ENCODE peak calls at places on chromosomes 12 and 14, in four cellular contexts. W, A, J and V are unnamed samples. For H3K36me3 and H3K4me1, the result is how much of the 10 kb centered on the place peaks cover.

GRCh38 chr12:124538194-124539082 is 29.0 kb downstream of the NCOR2 start:
- DNase-seq in W (no peak), A (peak), J (no peak), V (no peak)

GRCh38 chr14:104593241-104593701 is 11.3 kb downstream of the TMEM179 start:
- DNase-seq in W (no peak), A (no peak), J (no peak), V (no peak)

GRCh38 chr12:68495666-68496065 is 115.0 kb upstream of the RAP1B start:
- DNase-seq in W (no peak), A (no peak), J (no peak), V (no peak)

GRCh38 chr12:131919366-131920156 is 9.5 kb upstream of the PUS1 start:
- DNase-seq in W (no peak), A (no peak), J (no peak), V (no peak)

GRCh38 chr12:48442191-48442828 is 30.0 kb upstream of the ANP32D start:
- DNase-seq in W (no peak), A (peak), J (no peak), V (no peak)

GRCh38 chr12:130764073-130764472 is 48.0 kb upstream of the RIMBP2 start:
- DNase-seq in W (no peak), A (no peak), J (peak), V (no peak)

GRCh38 chr12:48118491-48118890 is 673 bp upstream of the PFKM start:
- DNase-seq in W (no peak), A (no peak), J (no peak), V (no peak)

GRCh38 chr12:110270125-110270962 is 10.7 kb upstream of the ATP2A2 start:
- DNase-seq in W (no peak), A (peak), J (no peak), V (no peak)

GRCh38 chr14:30129795-30130194 is 202.1 kb upstream of the PRKD1 start:
- DNase-seq in W (peak), A (no peak), J (no peak), V (no peak)

GRCh38 chr12:5518584-5519365 is 86.9 kb downstream of the NTF3 start:
- DNase-seq in W (peak), A (no peak), J (no peak), V (peak)

GRCh38 chr12:120663741-120664140 is 23.2 kb upstream of the MLEC start:
- DNase-seq in W (no peak), A (no peak), J (no peak), V (no peak)

GRCh38 chr12:68451261-68452091 is 119.3 kb upstream of the MDM1 start:
- DNase-seq in W (no peak), A (no peak), J (peak), V (no peak)

DNA sequence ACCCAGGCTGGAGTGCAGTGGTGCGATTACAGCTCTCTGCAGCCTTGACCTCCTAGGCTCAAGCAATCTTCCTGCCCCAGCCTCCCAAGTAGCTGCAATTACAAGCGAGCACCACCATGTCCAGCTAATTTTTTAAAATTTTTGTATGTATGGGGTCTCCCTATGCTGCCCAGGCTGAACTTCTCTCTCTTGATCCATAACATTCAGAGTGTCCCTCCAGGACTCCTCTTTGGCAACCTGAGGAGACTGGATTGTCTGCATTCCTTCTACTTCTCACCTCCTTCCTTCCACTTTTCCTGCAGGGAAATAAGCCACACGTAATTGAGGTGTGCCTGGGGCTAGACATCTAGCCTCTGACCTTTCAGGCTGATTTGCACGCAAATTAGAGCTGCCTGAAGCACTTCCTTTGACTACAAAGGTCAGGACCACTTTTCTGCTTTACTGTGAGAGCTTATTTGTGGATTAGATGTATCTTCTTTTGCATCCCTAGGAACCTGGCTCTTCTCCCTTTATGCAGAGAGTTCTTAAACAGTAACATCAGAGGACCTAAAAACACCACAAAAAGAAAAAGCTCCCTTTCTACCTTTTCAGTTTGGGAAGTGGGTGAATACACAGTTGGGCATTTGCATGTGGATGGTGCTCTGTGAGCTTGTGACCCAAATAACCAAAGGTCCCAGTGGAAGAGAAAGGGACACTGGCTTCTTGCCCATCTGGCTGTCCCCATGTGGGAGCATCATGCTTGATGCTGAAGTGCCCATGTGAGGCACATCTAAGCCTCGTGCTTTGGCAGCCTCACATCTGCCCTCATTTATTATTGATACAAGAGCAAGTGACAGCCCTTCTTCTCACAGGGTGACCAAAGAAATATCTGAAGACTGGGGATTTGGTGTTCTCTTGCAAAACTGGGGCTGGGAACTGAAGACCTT is 33.5 kb downstream of the PYGL start:
- DNase-seq in W (no peak), A (no peak), J (no peak), V (peak)
- H3K36me3 ChIP-seq in W (under half), A (under half), J (under half), V (half or more)

DNA sequence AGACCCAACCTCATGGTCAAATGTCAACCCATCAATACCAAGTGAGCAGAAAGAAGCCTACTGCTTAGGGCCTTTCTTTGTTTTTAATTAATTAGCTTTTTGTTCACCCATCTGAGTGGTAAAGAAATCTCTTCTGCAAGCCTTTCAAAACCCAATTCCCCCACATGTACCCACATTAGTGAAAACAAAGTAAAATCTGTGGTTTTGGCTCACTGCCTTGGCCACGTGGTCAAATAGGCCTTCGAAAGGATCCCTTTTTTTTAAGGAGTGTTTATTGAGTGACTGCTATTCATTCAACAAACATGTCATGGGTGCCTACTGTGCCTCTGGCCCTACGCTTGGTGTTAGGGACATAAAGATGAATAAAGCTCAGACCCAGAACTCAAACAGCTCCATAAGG is 160.1 kb downstream of the NUAK1 start:
- DNase-seq in W (no peak), A (no peak), J (no peak), V (no peak)
- TF ChIP-seq SUZ12 in W (no peak), A (no peak), J (no peak), V (no peak)

GRCh38 chr12:70243510-70244331 is 488 bp downstream of the CNOT2 start:
- DNase-seq in W (peak), A (peak), J (no peak), V (peak)

GRCh38 chr12:70241845-70242244 is 1.4 kb upstream of the CNOT2 start:
- DNase-seq in W (no peak), A (no peak), J (no peak), V (no peak)

GRCh38 chr12:70245458-70245857 is 2.2 kb downstream of the CNOT2 start:
- DNase-seq in W (no peak), A (no peak), J (no peak), V (no peak)

GRCh38 chr12:70240677-70241076 is 2.6 kb upstream of the CNOT2 start:
- DNase-seq in W (no peak), A (no peak), J (no peak), V (no peak)

GRCh38 chr12:70242695-70243509 is at the start of gene CNOT2:
- DNase-seq in W (peak), A (peak), J (peak), V (peak)
- H3K4me1 ChIP-seq in W (under half), A (under half), J (under half), V (under half)

GRCh38 chr12:95859947-95860850 is 1.4 kb downstream of the SNRPF start:
- DNase-seq in W (no peak), A (no peak), J (no peak), V (no peak)
- H3K36me3 ChIP-seq in W (under half), A (under half), J (under half), V (half or more)

GRCh38 chr12:67364228-67364627 is 95.1 kb downstream of the CAND1 start:
- DNase-seq in W (no peak), A (no peak), J (no peak), V (peak)
- TF ChIP-seq SUZ12 in W (no peak), A (no peak), J (no peak), V (no peak)

GRCh38 chr12:2318286-2318685 is 265.5 kb downstream of the CACNA1C start:
- DNase-seq in W (no peak), A (no peak), J (no peak), V (no peak)

GRCh38 chr12:2317819-2318218 is 265.0 kb downstream of the CACNA1C start:
- DNase-seq in W (no peak), A (no peak), J (no peak), V (no peak)

GRCh38 chr12:2322554-2323120 is 269.9 kb downstream of the CACNA1C start:
- DNase-seq in W (no peak), A (no peak), J (no peak), V (no peak)

GRCh38 chr12:2319136-2319535 is 266.3 kb downstream of the CACNA1C start:
- DNase-seq in W (no peak), A (no peak), J (no peak), V (no peak)

DNA sequence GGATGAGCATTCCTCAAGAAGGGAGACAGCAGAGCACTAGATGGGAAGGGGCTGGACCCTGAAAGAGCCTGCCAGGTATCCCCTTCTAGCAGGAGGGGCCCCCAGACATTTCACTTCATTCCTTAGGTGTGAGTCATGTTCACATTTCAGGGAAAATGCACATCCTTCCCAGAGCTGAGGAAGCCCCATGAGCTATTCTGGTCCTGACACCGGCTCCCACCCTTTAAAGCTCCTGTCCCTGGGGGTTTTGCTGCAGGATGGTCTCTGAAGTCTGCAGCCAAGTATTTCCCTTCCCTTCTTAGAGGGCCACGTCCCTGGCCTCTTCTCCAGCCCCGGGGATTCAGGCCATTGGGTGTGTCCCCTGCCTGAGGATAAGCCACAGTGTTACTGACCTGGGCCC is 267.0 kb downstream of the CACNA1C start:
- DNase-seq in W (no peak), A (no peak), J (no peak), V (peak)
- H3K4me1 ChIP-seq in W (under half), A (under half), J (under half), V (under half)

DNA sequence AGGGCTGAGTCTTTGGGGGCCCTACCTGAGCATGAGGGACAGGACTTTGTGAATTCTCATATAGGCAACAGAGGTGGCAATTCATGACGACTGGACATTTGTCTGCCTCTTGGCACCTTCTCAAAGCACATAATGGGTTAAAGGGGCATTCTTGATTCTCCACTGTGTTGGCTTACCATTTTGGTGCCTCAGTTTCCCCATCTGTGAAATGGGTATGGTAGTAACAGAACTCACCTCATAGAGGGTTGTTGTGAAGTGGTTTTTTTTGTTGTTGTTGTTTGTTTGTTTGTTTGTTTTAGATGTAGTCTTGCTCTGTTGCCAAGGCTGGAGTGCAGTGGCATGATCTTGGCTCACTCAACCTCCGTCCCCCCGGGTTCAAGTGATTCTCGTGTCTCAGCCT is 106.0 kb downstream of the CHST11 start:
- DNase-seq in W (no peak), A (no peak), J (no peak), V (no peak)
- H3K36me3 ChIP-seq in W (under half), A (under half), J (under half), V (under half)

DNA sequence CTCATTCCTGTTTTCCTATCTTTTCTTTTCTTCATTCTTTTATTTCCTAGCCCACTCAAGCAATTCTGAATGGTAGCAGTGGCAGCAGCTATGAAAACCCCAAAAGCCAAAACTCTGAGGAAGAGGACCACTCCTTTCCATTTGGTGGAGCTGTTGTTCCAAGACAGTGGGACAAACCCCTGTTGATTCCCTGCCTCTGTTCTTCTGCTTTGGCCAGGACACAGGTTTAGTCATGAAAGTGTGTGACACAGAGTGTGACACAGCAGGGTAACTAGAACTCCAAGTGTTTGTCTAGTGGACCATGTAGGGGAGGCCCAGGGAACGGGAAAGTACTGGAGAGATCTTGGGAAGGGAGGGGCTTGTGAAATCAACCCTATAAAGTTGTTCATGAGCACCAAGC is 71.1 kb downstream of the PTCSC3 start:
- DNase-seq in W (peak), A (peak), J (no peak), V (peak)
- TF ChIP-seq SUZ12 in W (no peak), A (no peak), J (no peak), V (no peak)

DNA sequence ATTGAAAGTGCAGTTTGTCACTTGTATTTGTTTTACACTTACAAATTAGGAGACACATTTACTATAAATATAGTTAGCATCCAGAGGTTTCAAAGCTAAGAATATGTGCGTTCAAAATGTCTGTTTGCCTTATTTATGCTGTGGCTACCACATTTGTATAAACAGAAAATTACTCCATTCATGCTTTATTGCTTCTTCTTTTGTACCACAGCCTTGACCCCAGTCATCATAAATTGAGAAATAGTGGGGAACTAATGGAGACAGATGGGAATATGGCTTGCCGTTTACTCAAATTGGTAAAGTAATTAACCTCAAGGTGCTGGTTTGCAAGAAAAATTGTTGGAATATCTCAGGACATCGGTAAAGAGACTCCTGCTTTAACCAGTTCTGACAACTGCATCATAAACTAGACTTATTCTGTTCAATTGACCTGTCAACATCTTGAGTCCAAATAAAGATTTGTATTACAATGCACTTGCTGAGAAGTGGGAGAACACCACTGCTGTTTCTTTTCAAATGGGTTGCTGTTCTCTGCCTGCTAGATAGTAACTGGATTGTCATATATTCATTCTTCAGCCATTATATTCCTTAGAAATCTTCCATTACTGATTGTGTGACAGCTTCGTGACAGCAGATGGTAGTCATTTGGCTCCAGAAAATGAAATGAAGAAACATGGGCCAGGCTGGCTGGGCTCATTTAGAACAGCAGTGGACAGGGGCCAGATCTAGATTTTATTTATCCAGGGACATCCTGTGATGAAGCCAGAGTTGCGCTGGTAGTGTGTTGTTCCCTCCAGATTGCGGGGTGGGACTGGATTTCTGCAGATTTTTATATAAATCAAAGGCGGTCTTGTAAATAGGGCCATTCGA is 354.4 kb downstream of the EGLN3 start:
- DNase-seq in W (no peak), A (no peak), J (no peak), V (no peak)
- H3K4me1 ChIP-seq in W (under half), A (under half), J (under half), V (under half)

DNA sequence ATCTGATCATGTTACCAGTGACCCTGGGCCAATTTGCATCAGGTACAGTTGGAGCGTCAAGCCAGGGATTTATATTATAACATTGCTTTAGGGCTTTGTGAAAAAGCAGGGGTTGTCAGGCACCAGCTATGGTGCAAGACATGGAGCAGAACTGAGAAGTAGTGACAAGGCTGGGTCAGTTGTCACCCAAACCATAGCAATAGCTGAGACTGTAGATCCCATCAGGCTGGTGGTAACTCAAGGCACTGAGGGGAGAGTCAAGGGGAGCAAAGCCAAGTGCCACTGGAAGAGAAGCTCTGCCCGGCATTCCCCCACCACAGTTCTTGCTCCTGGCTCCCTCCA is 16.9 kb downstream of the BCL2L14 start:
- DNase-seq in W (no peak), A (no peak), J (no peak), V (no peak)
- H3K36me3 ChIP-seq in W (under half), A (under half), J (under half), V (under half)